ENCODE peak calls at places on chromosomes 7 and 10, in four cellular contexts. Q is LHCN-M2; T is ovary; Z is effector CD4-positive, alpha-beta T cell. X is an unnamed sample.

GRCh38 chr10:127600479-127600878 is 51.4 kb downstream of the NPS start:
- DNase-seq in T (no peak), Z (no peak), Q (no peak), X (no peak)

GRCh38 chr7:151877911-151878835 is 1.3 kb upstream of the PRKAG2 start:
- DNase-seq in Q (no peak), Z (no peak), T (no peak), X (no peak)

GRCh38 chr10:79905322-79906314 is 43.3 kb downstream of the SFTPD start:
- DNase-seq in T (no peak), Q (peak; percentile 58), Z (no peak), X (no peak)

GRCh38 chr7:26782501-26782900 is 81.9 kb downstream of the SKAP2 start:
- DNase-seq in Z (no peak), T (no peak), Q (peak; percentile 29), X (no peak)

GRCh38 chr7:95596183-95597135 is at the start of gene PDK4:
- DNase-seq in Z (no peak), T (peak; percentile 96), Q (peak; percentile 70), X (no peak)

GRCh38 chr7:26190417-26190869 is 10.1 kb downstream of the HNRNPA2B1 start:
- DNase-seq in Q (no peak), Z (no peak), T (no peak), X (no peak)

GRCh38 chr7:47720141-47720906 is 138.4 kb upstream of the TNS3 start:
- DNase-seq in Q (no peak), Z (no peak), T (peak; percentile 81), X (no peak)

GRCh38 chr10:79979973-79980687 is 31.2 kb upstream of the SFTPD start:
- DNase-seq in T (no peak), Q (no peak), Z (no peak), X (no peak)

GRCh38 chr7:78151229-78151628 is 352.7 kb downstream of the PHTF2 start:
- DNase-seq in Z (no peak), T (no peak), Q (peak; percentile 80), X (no peak)

GRCh38 chr10:93106631-93107072 is 33.0 kb downstream of the CYP26A1 start:
- DNase-seq in Q (peak; percentile 3), Z (no peak), T (no peak), X (no peak)

GRCh38 chr10:122051609-122052385 is 62.8 kb downstream of the TACC2 start:
- DNase-seq in Q (peak; percentile 79), T (peak; percentile 50), Z (no peak), X (no peak)

GRCh38 chr7:42023216-42023724 is 213.7 kb downstream of the GLI3 start:
- DNase-seq in T (no peak), Q (no peak), Z (no peak), X (no peak)